ENCODE peak calls at places on chromosomes 1 and 21, in ten cellular contexts. T is HCT116; E is Panc1; N is psoas muscle; G is PC-3; F is right lobe of liver; Q is adipocyte; U is mucosa of descending colon; A is CD8-positive, alpha-beta T cell; M is SK-N-SH. L is an unnamed sample. For H3K9me3, the result is how much of the 10 kb centered on the place peaks cover.

GRCh38 chr1:33010946-33011731 is 25.5 kb downstream of the AK2 start:
- DNase-seq in G (no peak), U (peak), N (no peak), Q (peak), F (peak), M (no peak), E (no peak), T (no peak), A (no peak), L (peak)

GRCh38 chr1:232627645-232628334 is 2.1 kb downstream of the SIPA1L2 start:
- DNase-seq in T (no peak), F (no peak), N (no peak), A (no peak), U (peak), Q (peak), G (peak), E (no peak), M (peak), L (no peak)

GRCh38 chr1:211420389-211420788 is 71.6 kb downstream of the RD3 start:
- DNase-seq in Q (peak), N (no peak), T (no peak), A (no peak), U (no peak), F (no peak), G (peak), M (no peak), E (no peak), L (no peak)

GRCh38 chr1:155219592-155220031 is 11.1 kb downstream of the MTX1 start:
- DNase-seq in Q (no peak), M (peak), E (no peak), N (no peak), F (no peak), U (peak), T (no peak), A (no peak), G (no peak), L (no peak)

GRCh38 chr1:201140235-201140940 is 13.4 kb upstream of the ASCL5 start:
- DNase-seq in G (no peak), F (no peak), E (no peak), Q (no peak), A (no peak), N (no peak), M (no peak), U (no peak), T (no peak), L (no peak)

GRCh38 chr1:77538956-77539509 is 143.4 kb downstream of the ZZZ3 start:
- DNase-seq in T (no peak), E (peak), A (no peak), U (no peak), F (no peak), Q (peak), G (peak), N (peak), M (no peak), L (no peak)

GRCh38 chr1:200916152-200916551 is 21.5 kb downstream of the INAVA start:
- DNase-seq in T (no peak), G (no peak), A (no peak), U (no peak), N (no peak), M (no peak), F (no peak), Q (no peak), E (no peak), L (no peak)

GRCh38 chr1:165631403-165632151 is 543 bp downstream of the MGST3 start:
- DNase-seq in A (peak), F (peak), N (peak), M (peak), T (peak), G (peak), Q (peak), U (peak), E (no peak), L (peak)

GRCh38 chr1:119537979-119538378 is 31.0 kb downstream of the HSD3B1 start:
- DNase-seq in G (no peak), N (no peak), F (no peak), Q (no peak), M (no peak), U (no peak), A (no peak), T (no peak), E (no peak), L (no peak)

GRCh38 chr1:40339420-40340323 is 22.6 kb upstream of the COL9A2 start:
- DNase-seq in E (no peak), T (no peak), Q (no peak), N (no peak), A (no peak), M (no peak), G (no peak), U (no peak), F (no peak), L (no peak)

GRCh38 chr1:172885976-172886375 is 164.8 kb downstream of the TNFSF18 start:
- DNase-seq in U (no peak), E (no peak), T (peak), A (no peak), F (no peak), Q (no peak), G (peak), N (no peak), M (no peak), L (no peak)

GRCh38 chr21:45040114-45040715 is 34.2 kb upstream of the ADARB1 start:
- DNase-seq in U (no peak), N (peak), F (no peak), T (no peak), M (peak), G (no peak), Q (no peak), A (no peak), E (no peak), L (no peak)

GRCh38 chr21:36917487-36918158 is 48.8 kb downstream of the HLCS start:
- DNase-seq in A (no peak), Q (peak), T (no peak), N (no peak), E (peak), F (peak), G (peak), M (no peak), U (peak), L (no peak)

GRCh38 chr1:45260244-45260643 is 53.8 kb upstream of the ZSWIM5 start:
- DNase-seq in E (no peak), G (no peak), T (no peak), A (no peak), Q (no peak), U (no peak), N (no peak), F (no peak), M (no peak), L (no peak)

GRCh38 chr1:209661081-209661480 is 8.9 kb upstream of the LAMB3 start:
- DNase-seq in U (no peak), G (no peak), F (no peak), N (no peak), Q (no peak), T (no peak), E (no peak), A (no peak), M (no peak), L (no peak)

GRCh38 chr1:238653693-238654321 is 732.6 kb upstream of the CHRM3 start:
- DNase-seq in F (no peak), Q (peak), A (no peak), M (no peak), G (peak), U (no peak), N (no peak), T (no peak), E (no peak), L (no peak)

GRCh38 chr1:223308141-223308540 is 55.8 kb downstream of the SUSD4 start:
- DNase-seq in E (no peak), Q (no peak), F (no peak), A (no peak), G (no peak), U (no peak), N (no peak), M (no peak), T (no peak), L (no peak)
- H3K4me3 ChIP-seq in E (no peak), Q (no peak), F (no peak), A (no peak), G (no peak), U (no peak), N (no peak), M (no peak), T (no peak), L (no peak)

GRCh38 chr1:2831596-2832212 is 30.2 kb upstream of the TTC34 start:
- DNase-seq in G (no peak), U (no peak), Q (no peak), N (no peak), M (no peak), A (no peak), F (no peak), T (no peak), E (no peak), L (peak)
- H3K9me3 ChIP-seq in G (under half), U (under half), Q (under half), N (under half), M (under half), A (under half), F (under half), T (under half), E (under half), L (under half)

GRCh38 chr1:159188375-159188788 is 16.3 kb upstream of the ACKR1 start:
- DNase-seq in U (peak), F (peak), T (no peak), N (peak), M (no peak), G (peak), Q (peak), A (no peak), E (no peak), L (peak)
- H3K4me3 ChIP-seq in U (no peak), F (no peak), T (no peak), N (peak), M (no peak), G (no peak), Q (peak), A (no peak), E (no peak), L (no peak)

DNA sequence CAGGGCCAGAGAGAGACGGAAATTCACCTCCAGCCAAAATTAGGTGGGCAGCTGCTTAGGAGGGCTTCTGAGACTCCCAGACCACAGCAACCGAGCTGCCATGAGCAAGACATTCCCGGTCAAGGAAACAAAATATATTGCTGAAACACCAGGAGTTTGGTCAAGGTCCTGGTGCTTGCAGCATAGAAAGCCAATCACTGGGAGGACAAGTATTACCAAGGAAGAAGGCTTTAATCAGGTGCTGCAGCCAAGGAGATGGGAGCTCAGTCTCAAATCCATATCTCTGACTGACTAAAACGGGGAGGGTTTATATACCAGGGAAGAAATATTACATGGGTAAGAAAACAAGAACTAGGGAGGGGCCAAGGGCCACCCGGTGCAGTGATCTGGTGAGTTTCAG is 18.8 kb upstream of the TMEM125 start:
- DNase-seq in N (no peak), A (no peak), F (peak), E (no peak), M (no peak), G (no peak), Q (no peak), T (no peak), U (no peak), L (no peak)
- H3K9me3 ChIP-seq in N (under half), A (under half), F (under half), E (under half), M (under half), G (under half), Q (under half), T (under half), U (under half), L (under half)

GRCh38 chr1:169707917-169708604 is 3.4 kb downstream of the SELL start:
- DNase-seq in F (no peak), E (no peak), T (no peak), A (no peak), U (no peak), Q (no peak), G (no peak), M (no peak), N (no peak), L (no peak)

GRCh38 chr1:169708633-169709032 is 2.8 kb downstream of the SELL start:
- DNase-seq in U (no peak), M (no peak), F (no peak), E (no peak), A (no peak), Q (no peak), T (no peak), G (no peak), N (no peak), L (no peak)

GRCh38 chr1:169712309-169712631 is 850 bp upstream of the SELL start:
- DNase-seq in G (no peak), A (no peak), N (no peak), Q (no peak), T (no peak), M (no peak), E (no peak), U (no peak), F (no peak), L (no peak)

DNA sequence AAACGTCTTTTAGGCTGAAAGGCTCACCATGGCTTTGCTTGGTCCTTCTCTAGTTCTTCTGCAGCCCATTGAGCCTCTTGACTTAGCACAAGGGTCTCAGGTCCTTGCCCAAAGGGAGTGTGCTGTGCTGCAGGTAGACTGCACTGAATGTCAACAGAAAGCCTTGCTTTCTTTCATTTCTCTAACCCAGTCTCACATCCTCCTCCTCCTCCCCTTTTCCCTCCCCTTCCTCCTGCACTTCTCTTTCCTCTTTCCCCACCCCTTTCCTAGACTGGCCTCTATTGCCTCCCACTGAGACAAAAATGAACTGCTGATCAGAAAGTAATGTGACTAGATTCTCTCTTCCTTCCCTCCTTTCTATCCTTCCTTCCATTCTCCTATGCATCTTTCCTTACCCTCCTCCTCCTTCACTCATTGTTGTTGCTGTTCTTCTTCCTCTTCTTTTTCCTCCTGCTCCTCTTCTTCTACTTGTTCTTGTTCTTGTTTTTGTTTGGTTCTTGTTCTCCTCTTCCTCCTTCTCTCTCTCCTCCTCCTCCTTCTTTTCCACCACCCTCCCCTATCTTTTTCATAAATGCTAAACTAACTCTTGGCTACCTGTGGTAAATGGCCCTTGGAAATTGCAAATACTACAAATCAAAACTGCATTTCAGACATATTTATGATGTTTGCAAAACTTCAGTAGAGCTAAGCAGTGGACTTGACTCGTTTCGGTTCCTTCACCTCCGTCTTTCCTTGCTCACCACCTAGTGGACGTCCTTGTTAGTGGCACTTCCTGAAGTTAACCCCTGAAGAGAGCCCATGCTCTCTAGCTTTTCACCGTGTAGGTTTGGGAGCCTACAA is at the start of gene SELL:
- DNase-seq in Q (peak), F (peak), G (peak), A (peak), E (peak), T (peak), M (peak), U (peak), N (peak), L (peak)
- H3K4me3 ChIP-seq in Q (peak), F (no peak), G (peak), A (peak), E (no peak), T (peak), M (peak), U (no peak), N (peak), L (peak)